ENCODE peak calls at places on chromosomes 7 and 10, in nine cellular contexts. O is AG04450, I is dorsolateral prefrontal cortex, A is LNCaP clone FGC, Z is astrocyte of the spinal cord, C is pancreas, Y is H1, P is HFF-Myc, L is endodermal cell. V is an unnamed sample.

GRCh38 chr7:151104411-151105235 is 18.3 kb downstream of the AGAP3 start:
- DNase-seq in O (no peak), I (no peak), A (no peak), Z (peak), C (no peak), Y (peak), P (peak), L (peak), V (no peak)

GRCh38 chr10:97796651-97797050 is 24.9 kb upstream of the SFRP5 start:
- DNase-seq in O (no peak), I (no peak), A (no peak), Z (no peak), C (no peak), Y (no peak), P (no peak), L (no peak), V (peak)

GRCh38 chr7:43105521-43106120 is 6.8 kb upstream of the HECW1 start:
- DNase-seq in O (no peak), I (no peak), A (no peak), Z (peak), C (no peak), Y (no peak), P (no peak), L (no peak), V (no peak)

GRCh38 chr10:4221315-4221714 is 436.3 kb upstream of the KLF6 start:
- DNase-seq in O (no peak), I (no peak), A (no peak), Z (no peak), C (no peak), Y (no peak), P (no peak), L (no peak), V (peak)

GRCh38 chr10:34290412-34291082 is 524.5 kb downstream of the PARD3 start:
- DNase-seq in O (peak), I (no peak), A (no peak), Z (peak), C (no peak), Y (no peak), P (no peak), L (no peak), V (no peak)

GRCh38 chr7:72336382-72336886 is 75.7 kb downstream of the CALN1 start:
- DNase-seq in O (no peak), I (peak), A (no peak), Z (no peak), C (peak), Y (peak), P (no peak), L (no peak), V (no peak)

GRCh38 chr10:119479532-119479931 is 63.0 kb downstream of the RGS10 start:
- DNase-seq in O (no peak), I (no peak), A (no peak), Z (no peak), C (no peak), Y (peak), P (no peak), L (peak), V (no peak)

GRCh38 chr10:122149607-122150505 is 121.2 kb upstream of the BTBD16 start:
- DNase-seq in O (no peak), I (no peak), A (no peak), Z (no peak), C (no peak), Y (no peak), P (no peak), L (peak), V (no peak)

GRCh38 chr10:128287921-128288320 is 161.7 kb upstream of the MKI67 start:
- DNase-seq in O (no peak), I (no peak), A (no peak), Z (no peak), C (no peak), Y (no peak), P (no peak), L (no peak), V (no peak)

GRCh38 chr7:101754432-101755159 is 62.8 kb upstream of the CUX1 start:
- DNase-seq in O (no peak), I (no peak), A (peak), Z (peak), C (no peak), Y (no peak), P (peak), L (no peak), V (peak)

GRCh38 chr7:54888736-54889082 is 129.7 kb upstream of the SEC61G start:
- DNase-seq in O (no peak), I (no peak), A (no peak), Z (no peak), C (no peak), Y (no peak), P (no peak), L (no peak), V (no peak)
- H3K4me3 ChIP-seq in O (peak), I (peak), A (no peak), Z (peak), C (peak), Y (peak), P (peak), L (peak), V (no peak)

GRCh38 chr10:14761372-14761771 is 13.3 kb downstream of the FAM107B start:
- DNase-seq in O (no peak), I (no peak), A (no peak), Z (no peak), C (no peak), Y (no peak), P (no peak), L (no peak), V (no peak)

GRCh38 chr10:14757394-14757793 is 17.3 kb downstream of the FAM107B start:
- DNase-seq in O (no peak), I (no peak), A (no peak), Z (no peak), C (no peak), Y (no peak), P (no peak), L (no peak), V (no peak)

GRCh38 chr10:14758451-14758850 is 16.2 kb downstream of the FAM107B start:
- DNase-seq in O (no peak), I (no peak), A (no peak), Z (no peak), C (no peak), Y (no peak), P (no peak), L (no peak), V (no peak)

GRCh38 chr10:14757996-14758395 is 16.7 kb downstream of the FAM107B start:
- DNase-seq in O (no peak), I (no peak), A (no peak), Z (no peak), C (no peak), Y (no peak), P (no peak), L (no peak), V (no peak)

DNA sequence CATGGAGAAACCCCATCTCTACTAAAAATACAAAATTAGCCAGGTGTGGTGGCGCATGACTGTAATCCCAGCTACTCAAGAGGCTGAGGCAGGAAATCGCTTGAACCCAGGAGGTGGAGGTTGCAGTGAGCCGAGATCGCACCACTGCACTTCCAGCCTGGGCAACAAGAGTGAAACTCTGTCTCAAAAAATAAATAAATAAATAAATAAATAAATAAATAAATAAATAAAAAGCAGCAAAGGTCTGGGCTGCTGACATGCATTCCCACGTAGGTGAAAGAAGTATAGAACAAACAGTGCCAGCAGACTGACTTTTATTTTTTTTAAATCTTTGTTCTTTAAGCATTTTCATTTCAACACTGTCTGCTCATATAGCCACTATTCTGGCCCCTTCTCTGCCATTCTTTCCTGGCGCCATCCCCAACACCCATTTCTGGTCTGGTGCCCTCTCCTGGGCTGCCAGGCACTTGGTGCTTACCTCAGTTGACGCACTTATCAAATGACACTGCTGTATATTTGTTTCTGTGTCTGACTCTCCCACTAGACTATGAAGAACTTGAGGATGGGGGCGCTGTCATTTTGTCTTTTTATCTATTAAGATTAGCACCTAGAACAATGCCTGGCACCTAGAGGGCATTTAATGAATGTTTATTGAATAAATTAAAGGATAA is 15.6 kb downstream of the FAM107B start:
- DNase-seq in O (no peak), I (no peak), A (no peak), Z (no peak), C (no peak), Y (no peak), P (no peak), L (no peak), V (peak)
- TF ChIP-seq CTCF in O (no peak), I (no peak), A (peak), Z (no peak), C (no peak), Y (peak), P (peak), L (peak), V (no peak)

DNA sequence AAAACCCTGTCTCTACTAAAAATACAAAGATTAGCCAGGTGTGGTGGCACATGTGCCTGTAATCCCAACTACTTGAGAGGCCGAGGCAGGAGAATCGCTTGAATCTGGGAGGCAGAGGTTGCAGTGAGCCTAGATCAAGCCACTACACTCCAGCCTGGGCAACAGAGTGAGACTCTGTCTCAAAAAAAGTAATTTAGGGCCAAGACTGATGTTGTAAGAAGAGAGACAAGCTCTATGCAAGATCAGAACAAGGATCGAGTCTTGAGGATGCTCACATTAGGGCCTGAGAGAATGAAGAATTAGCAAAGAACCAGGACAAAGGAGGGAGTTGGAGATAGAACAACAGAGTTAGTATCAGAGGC is 3.3 kb upstream of the KPNA7 start:
- DNase-seq in O (no peak), I (no peak), A (no peak), Z (no peak), C (no peak), Y (no peak), P (no peak), L (no peak), V (no peak)
- H3K4me3 ChIP-seq in O (no peak), I (no peak), A (no peak), Z (no peak), C (no peak), Y (no peak), P (no peak), L (no peak), V (no peak)

GRCh38 chr10:84665883-84666463 is 337.6 kb downstream of the CCSER2 start:
- DNase-seq in O (no peak), I (no peak), A (no peak), Z (no peak), C (no peak), Y (peak), P (no peak), L (peak), V (peak)
- TF ChIP-seq CTCF in O (peak), I (no peak), A (peak), Z (no peak), C (no peak), Y (peak), P (peak), L (peak), V (peak)

GRCh38 chr7:27210441-27211083 is 10.7 kb upstream of the HOXA13 start:
- DNase-seq in O (no peak), I (no peak), A (no peak), Z (no peak), C (peak), Y (peak), P (no peak), L (peak), V (peak)
- H3K4me3 ChIP-seq in O (peak), I (no peak), A (no peak), Z (peak), C (peak), Y (no peak), P (no peak), L (no peak), V (no peak)

GRCh38 chr10:75236178-75236825 is 545 bp upstream of the COMTD1 start:
- DNase-seq in O (no peak), I (no peak), A (no peak), Z (no peak), C (no peak), Y (no peak), P (no peak), L (no peak), V (no peak)
- TF ChIP-seq CTCF in O (no peak), I (no peak), A (no peak), Z (no peak), C (no peak), Y (no peak), P (no peak), L (no peak), V (no peak)

GRCh38 chr10:114239117-114239993 is at the start of gene VWA2:
- DNase-seq in O (no peak), I (no peak), A (peak), Z (no peak), C (peak), Y (peak), P (no peak), L (peak), V (peak)
- H3K4me3 ChIP-seq in O (no peak), I (peak), A (peak), Z (no peak), C (peak), Y (peak), P (peak), L (peak), V (peak)

DNA sequence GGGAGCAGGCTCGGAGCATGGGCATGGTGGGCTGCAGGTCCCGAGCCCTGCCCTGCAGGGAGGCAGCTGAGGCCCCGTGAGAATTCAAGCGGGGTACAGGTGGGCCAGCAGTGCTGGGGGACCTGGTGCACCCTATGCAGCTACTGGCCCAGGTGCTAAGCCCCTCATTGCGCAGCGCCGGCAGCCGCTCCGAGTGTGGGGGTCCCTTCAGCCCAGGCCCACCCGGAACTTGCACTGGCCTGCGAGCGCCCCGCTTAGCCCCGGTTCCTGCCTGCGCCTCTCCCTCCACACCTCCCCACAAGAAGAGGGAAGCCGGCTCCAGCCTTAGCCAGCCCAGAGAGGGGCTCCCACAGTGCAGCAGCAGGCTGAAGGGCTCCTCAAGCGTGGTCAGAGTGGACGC is 250.7 kb downstream of the CRPPA start:
- DNase-seq in O (no peak), I (no peak), A (no peak), Z (no peak), C (peak), Y (no peak), P (no peak), L (no peak), V (no peak)
- TF ChIP-seq CTCF in O (no peak), I (no peak), A (no peak), Z (no peak), C (no peak), Y (no peak), P (no peak), L (no peak), V (no peak)